ENCODE peak calls at places on chromosomes 5 and 9, in seven cellular contexts. J is GM23338, L is gastrocnemius medialis, A is AG04450, O is HCT116, G is HepG2, S is sigmoid colon. V is an unnamed sample.
A peak's percentile ranks its signal among the peaks of the same experiment; 100 is the strongest.

GRCh38 chr9:105390901-105391300 is 56.9 kb upstream of the FSD1L start:
- DNase-seq in A (no peak), S (no peak), L (no peak), G (no peak), J (no peak), O (no peak), V (no peak)

GRCh38 chr9:69513291-69513690 is 158.9 kb downstream of the APBA1 start:
- DNase-seq in G (no peak), J (no peak), S (no peak), L (no peak), A (no peak), O (no peak), V (no peak)

GRCh38 chr9:133188006-133188842 is 20.8 kb downstream of the OBP2B start:
- DNase-seq in G (peak; percentile 42), A (no peak), L (no peak), J (peak; percentile 80), S (peak; percentile 40), O (peak; percentile 39), V (peak; percentile 84)

GRCh38 chr9:76691761-76692313 is 72.4 kb upstream of the PCA3 start:
- DNase-seq in S (no peak), G (no peak), L (no peak), A (no peak), O (no peak), J (peak; percentile 28), V (peak; percentile 31)

GRCh38 chr5:36657563-36657995 is 51.2 kb downstream of the SLC1A3 start:
- DNase-seq in S (peak; percentile 83), G (peak; percentile 4), J (no peak), O (peak; percentile 74), L (peak; percentile 84), A (peak; percentile 97), V (no peak)

GRCh38 chr5:113336975-113337374 is 97.8 kb downstream of the TSSK1B start:
- DNase-seq in J (peak; percentile 77), O (peak; percentile 70), S (no peak), A (no peak), L (no peak), G (peak; percentile 46), V (peak; percentile 37)

GRCh38 chr9:77013932-77014596 is 5.4 kb upstream of the FOXB2 start:
- DNase-seq in O (no peak), J (peak; percentile 62), S (no peak), G (no peak), A (no peak), L (no peak), V (no peak)

GRCh38 chr9:34550016-34550680 is 27.4 kb upstream of the ENHO start:
- DNase-seq in G (no peak), A (no peak), L (no peak), J (no peak), S (peak; percentile 58), O (no peak), V (peak; percentile 8)

GRCh38 chr5:68953885-68954617 is 139.8 kb upstream of the SLC30A5 start:
- DNase-seq in G (no peak), O (no peak), J (no peak), L (peak; percentile 20), A (no peak), S (no peak), V (no peak)

GRCh38 chr5:8756498-8757084 is 789.3 kb downstream of the SEMA5A start:
- DNase-seq in O (no peak), L (no peak), J (peak; percentile 66), G (no peak), A (no peak), S (no peak), V (peak; percentile 62)

GRCh38 chr5:150321211-150321610 is 18.5 kb upstream of the ARSI start:
- DNase-seq in O (no peak), S (no peak), A (no peak), L (no peak), G (no peak), J (no peak), V (no peak)

GRCh38 chr5:7473668-7474215 is 77.8 kb downstream of the ADCY2 start:
- DNase-seq in L (no peak), G (no peak), S (no peak), J (peak; percentile 89), A (no peak), O (no peak), V (no peak)

GRCh38 chr9:7536310-7536939 is 263.2 kb downstream of the DMAC1 start:
- DNase-seq in O (peak; percentile 18), S (no peak), L (peak; percentile 14), J (peak; percentile 87), A (peak; percentile 15), G (peak; percentile 45), V (peak; percentile 65)

GRCh38 chr9:35481347-35481975 is 8.4 kb upstream of the RUSC2 start:
- DNase-seq in L (peak; percentile 71), G (peak; percentile 54), O (peak; percentile 54), A (peak; percentile 52), S (peak; percentile 79), J (peak; percentile 78), V (peak; percentile 51)

GRCh38 chr9:36603006-36603405 is 30.3 kb downstream of the MELK start:
- DNase-seq in J (no peak), S (no peak), O (no peak), G (no peak), A (no peak), L (no peak), V (no peak)

GRCh38 chr5:133977858-133978257 is 9.4 kb upstream of the C5orf15 start:
- DNase-seq in L (no peak), A (peak; percentile 43), J (no peak), S (no peak), G (no peak), O (no peak), V (no peak)

GRCh38 chr9:8855046-8855445 is 1055.5 kb upstream of the DMAC1 start:
- DNase-seq in G (no peak), O (no peak), L (no peak), S (no peak), A (no peak), J (peak; percentile 47), V (no peak)

GRCh38 chr5:147040856-147041255 is 162.3 kb upstream of the PPP2R2B start:
- DNase-seq in A (no peak), J (peak; percentile 28), L (no peak), O (no peak), G (no peak), S (no peak), V (no peak)

GRCh38 chr5:112570708-112571448 is 151.8 kb upstream of the EPB41L4A start:
- DNase-seq in O (no peak), A (no peak), L (no peak), S (no peak), J (no peak), G (no peak), V (no peak)

GRCh38 chr5:113115061-113115460 is 138.5 kb downstream of the DCP2 start:
- DNase-seq in O (no peak), A (no peak), J (no peak), L (no peak), G (no peak), S (no peak), V (no peak)

GRCh38 chr5:180253036-180253824 is 38.7 kb downstream of the MAPK9 start:
- DNase-seq in G (no peak), J (no peak), O (no peak), S (no peak), A (no peak), L (no peak), V (no peak)

GRCh38 chr9:92293075-92293354 is 482 bp downstream of the IARS1 start:
- DNase-seq in G (no peak), J (no peak), O (no peak), L (no peak), A (no peak), S (no peak), V (no peak)

GRCh38 chr9:92294297-92294676 is 790 bp upstream of the IARS1 start:
- DNase-seq in S (peak; percentile 60), G (peak; percentile 9), A (no peak), J (peak; percentile 21), O (no peak), L (peak; percentile 13), V (peak; percentile 58)

GRCh38 chr9:92295240-92295790 is 1.8 kb upstream of the IARS1 start:
- DNase-seq in G (no peak), J (no peak), O (no peak), A (no peak), L (no peak), S (no peak), V (no peak)

GRCh38 chr9:92292338-92293074 is 991 bp downstream of the IARS1 start:
- DNase-seq in S (no peak), J (no peak), A (no peak), L (no peak), O (no peak), G (peak; percentile 18), V (no peak)

GRCh38 chr9:92293452-92294296 is at the start of gene IARS1:
- DNase-seq in J (peak; percentile 97), L (peak; percentile 99), A (peak; percentile 97), O (peak; percentile 95), S (peak; percentile 99), G (peak; percentile 96), V (peak; percentile 98)
- TF ChIP-seq CTCF in J (no peak), L (no peak), A (peak; percentile 43), O (peak; percentile 23), S (no peak), G (peak; percentile 91), V (peak; percentile 58)

DNA sequence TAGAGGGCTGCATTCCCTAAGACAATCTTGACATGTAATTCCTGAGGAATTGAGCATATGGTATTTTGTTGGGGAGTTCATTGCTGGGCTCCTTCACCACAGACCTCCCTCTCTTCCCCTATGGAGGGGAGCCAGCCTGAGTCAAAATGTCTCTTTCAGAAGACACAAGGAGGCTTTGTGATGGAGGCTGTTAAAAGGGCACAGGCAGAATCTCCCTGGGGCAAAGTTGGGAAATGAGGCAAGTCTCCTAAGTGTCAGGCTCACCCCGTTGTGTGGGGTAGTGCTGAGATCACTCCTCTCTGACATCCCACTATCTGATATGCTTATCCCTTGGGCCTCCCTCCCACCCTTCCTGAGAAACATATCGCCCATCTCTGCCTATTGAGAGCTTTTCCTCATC is 30.6 kb downstream of the GFRA3 start:
- DNase-seq in S (peak; percentile 65), G (no peak), O (no peak), A (no peak), J (no peak), L (no peak), V (no peak)
- H3K27me3 ChIP-seq in S (no peaks in the 10 kb centered on the region), G (no peaks in the 10 kb centered on the region), O (no peaks in the 10 kb centered on the region), A (peaks cover 39% of the 10 kb centered on the region), J (peaks cover 51% of the 10 kb centered on the region), L (no peaks in the 10 kb centered on the region), V (no peaks in the 10 kb centered on the region)

GRCh38 chr5:91636351-91636750 is 253.2 kb upstream of the ARRDC3 start:
- DNase-seq in A (no peak), O (no peak), S (no peak), L (no peak), G (no peak), J (peak; percentile 38), V (peak; percentile 17)
- TF ChIP-seq CTCF in A (no peak), O (no peak), S (no peak), L (no peak), G (no peak), J (peak; percentile 45), V (peak; percentile 5)

DNA sequence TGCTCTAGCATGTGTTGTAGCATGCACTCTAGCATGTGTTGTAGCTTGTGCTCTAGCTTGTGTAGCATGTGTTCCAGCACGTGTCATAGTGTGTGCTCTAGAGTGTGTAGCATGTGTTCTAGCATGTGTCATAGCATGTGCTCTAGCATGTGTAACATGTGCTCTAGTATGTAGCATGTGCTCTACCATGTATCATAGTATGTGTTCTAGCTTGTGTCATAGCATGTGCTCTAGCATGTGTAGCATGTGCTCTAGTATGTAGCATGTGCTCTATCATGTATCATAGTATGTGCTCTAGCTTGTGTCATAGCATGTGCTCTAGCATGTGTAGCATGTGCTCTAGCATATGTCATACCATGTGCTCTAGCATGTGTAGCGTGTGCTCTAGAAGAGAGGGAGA is 255.3 kb downstream of the ICE1 start:
- DNase-seq in G (no peak), S (no peak), O (no peak), J (no peak), L (no peak), A (no peak), V (no peak)
- H3K27me3 ChIP-seq in G (no peaks in the 10 kb centered on the region), S (no peaks in the 10 kb centered on the region), O (no peaks in the 10 kb centered on the region), J (no peaks in the 10 kb centered on the region), L (no peaks in the 10 kb centered on the region), A (no peaks in the 10 kb centered on the region), V (no peaks in the 10 kb centered on the region)

GRCh38 chr5:177487975-177488374 is 9.4 kb downstream of the PDLIM7 start:
- DNase-seq in J (no peak), L (no peak), S (no peak), G (no peak), O (no peak), A (no peak), V (no peak)
- TF ChIP-seq CTCF in J (peak; percentile 8), L (no peak), S (no peak), G (peak; percentile 44), O (no peak), A (no peak), V (no peak)